ENCODE peak calls at places on chromosomes 1 and 21, in six cellular contexts. U, V, P, I, K and W are unnamed samples.

GRCh38 chr21:21147374-21147745 is 149.2 kb downstream of the NCAM2 start:
- DNase-seq in U (no peak), V (no peak), P (no peak), I (no peak), K (no peak), W (no peak)

GRCh38 chr1:1889847-1890505 is 911 bp downstream of the GNB1 start:
- DNase-seq in U (no peak), V (peak; percentile 88), P (peak; percentile 66), I (peak; percentile 80), K (no peak), W (peak; percentile 78)

GRCh38 chr1:207336559-207337467 is 15.3 kb downstream of the CD55 start:
- DNase-seq in U (peak; percentile 20), V (peak; percentile 50), P (peak; percentile 87), I (peak; percentile 72), K (no peak), W (peak; percentile 44)

GRCh38 chr1:115436596-115436995 is 98.5 kb upstream of the NGF start:
- DNase-seq in U (no peak), V (no peak), P (no peak), I (no peak), K (no peak), W (no peak)

GRCh38 chr1:178055779-178056471 is 38.0 kb upstream of the RASAL2 start:
- DNase-seq in U (no peak), V (peak; percentile 73), P (peak; percentile 38), I (no peak), K (no peak), W (peak; percentile 66)

GRCh38 chr1:73040811-73041210 is 758.5 kb upstream of the NEGR1 start:
- DNase-seq in U (no peak), V (no peak), P (no peak), I (no peak), K (no peak), W (no peak)

GRCh38 chr1:202656951-202657646 is 53.2 kb downstream of the SYT2 start:
- DNase-seq in U (no peak), V (no peak), P (no peak), I (no peak), K (no peak), W (no peak)

GRCh38 chr1:218408135-218408534 is 63.0 kb downstream of the TGFB2 start:
- DNase-seq in U (no peak), V (no peak), P (no peak), I (no peak), K (no peak), W (no peak)

GRCh38 chr1:33902486-33903209 is 38.8 kb downstream of the HMGB4 start:
- DNase-seq in U (no peak), V (no peak), P (peak; percentile 38), I (no peak), K (no peak), W (no peak)

GRCh38 chr1:55040083-55040952 is 970 bp downstream of the PCSK9 start:
- DNase-seq in U (no peak), V (no peak), P (no peak), I (no peak), K (no peak), W (no peak)

GRCh38 chr1:237041795-237042466 is at the start of gene RYR2:
- DNase-seq in U (no peak), V (peak; percentile 33), P (no peak), I (no peak), K (no peak), W (peak; percentile 35)

GRCh38 chr1:2194319-2194897 is at the start of gene FAAP20:
- DNase-seq in U (no peak), V (peak; percentile 94), P (peak; percentile 79), I (no peak), K (no peak), W (peak; percentile 90)

GRCh38 chr21:35436899-35437298 is 387.8 kb upstream of the RUNX1 start:
- DNase-seq in U (no peak), V (no peak), P (no peak), I (no peak), K (no peak), W (no peak)

GRCh38 chr1:51612349-51612982 is 4.4 kb upstream of the OSBPL9 start:
- DNase-seq in U (no peak), V (no peak), P (no peak), I (no peak), K (no peak), W (no peak)

GRCh38 chr1:85166343-85166742 is 34.5 kb downstream of the SYDE2 start:
- DNase-seq in U (no peak), V (no peak), P (no peak), I (no peak), K (no peak), W (no peak)

GRCh38 chr1:12386130-12386529 is 156.3 kb downstream of the VPS13D start:
- DNase-seq in U (no peak), V (no peak), P (no peak), I (no peak), K (no peak), W (no peak)

GRCh38 chr21:16195476-16195875 is 465.7 kb downstream of the USP25 start:
- DNase-seq in U (peak; percentile 13), V (no peak), P (no peak), I (no peak), K (no peak), W (no peak)

GRCh38 chr1:168974611-168975010 is 131.9 kb upstream of the ATP1B1 start:
- DNase-seq in U (no peak), V (no peak), P (no peak), I (no peak), K (no peak), W (no peak)

GRCh38 chr1:201546093-201546492 is 7.2 kb downstream of the NAV1 start:
- DNase-seq in U (no peak), V (peak; percentile 32), P (peak; percentile 44), I (no peak), K (peak; percentile 30), W (no peak)

GRCh38 chr1:3145489-3146325 is 76.7 kb downstream of the PRDM16 start:
- DNase-seq in U (no peak), V (no peak), P (no peak), I (no peak), K (no peak), W (no peak)

GRCh38 chr1:195899762-195900352 is 708.4 kb downstream of the KCNT2 start:
- DNase-seq in U (peak; percentile 8), V (no peak), P (no peak), I (no peak), K (no peak), W (no peak)

GRCh38 chr1:204853446-204853845 is 17.2 kb upstream of the NFASC start:
- DNase-seq in U (no peak), V (no peak), P (no peak), I (no peak), K (no peak), W (no peak)

GRCh38 chr1:6108937-6109636 is 63.4 kb downstream of the KCNAB2 start:
- DNase-seq in U (no peak), V (peak; percentile 84), P (peak; percentile 67), I (no peak), K (peak; percentile 65), W (peak; percentile 80)

GRCh38 chr21:25350056-25350455 is 257.2 kb downstream of the MRPL39 start:
- DNase-seq in U (no peak), V (peak; percentile 23), P (peak; percentile 46), I (no peak), K (peak; percentile 57), W (no peak)

GRCh38 chr1:110262846-110263631 is 52.9 kb downstream of the KCNC4 start:
- DNase-seq in U (no peak), V (peak; percentile 28), P (peak; percentile 61), I (no peak), K (no peak), W (no peak)

GRCh38 chr1:24920155-24920925 is 9.7 kb downstream of the RUNX3 start:
- DNase-seq in U (no peak), V (peak; percentile 67), P (peak; percentile 73), I (no peak), K (peak; percentile 61), W (no peak)

GRCh38 chr1:93433407-93433961 is 14.4 kb upstream of the FNBP1L start:
- DNase-seq in U (no peak), V (no peak), P (peak; percentile 16), I (no peak), K (no peak), W (no peak)